ENCODE peak calls at places on chromosomes 1 and 21, in eight cellular contexts. I is epithelial cell of esophagus; G is omental fat pad; N is activated CD8-positive, alpha-beta memory T cell treated with anti-CD3 and anti-CD28 coated beads for 24 hours; A is heart left ventricle; L is activated CD8-positive, alpha-beta T cell treated with anti-CD3 and anti-CD28 coated beads, Interleukin-2, amount 10 ng/mL, durations not matched to agents 7 days and 5 days; H is substantia nigra; X is body of pancreas. Z is an unnamed sample.

GRCh38 chr1:186708578-186709203 is 28.5 kb upstream of the PTGS2 start:
- DNase-seq in G (no peak), X (no peak), N (no peak), L (no peak), A (no peak), I (peak), H (no peak), Z (no peak)

GRCh38 chr21:45818904-45819285 is 162.7 kb upstream of the COL6A1 start:
- DNase-seq in L (peak), X (no peak), A (no peak), G (no peak), I (peak), H (no peak), N (peak), Z (no peak)

GRCh38 chr1:78092686-78093085 is 46.9 kb downstream of the GIPC2 start:
- DNase-seq in X (no peak), L (no peak), I (peak), N (no peak), H (no peak), A (no peak), G (no peak), Z (no peak)

GRCh38 chr1:160779662-160780397 is 16.1 kb upstream of the LY9 start:
- DNase-seq in G (no peak), L (peak), X (no peak), H (no peak), N (no peak), I (no peak), A (no peak), Z (no peak)

GRCh38 chr1:19759740-19760089 is 40.0 kb downstream of the TMCO4 start:
- DNase-seq in G (no peak), N (no peak), H (no peak), X (no peak), I (no peak), L (no peak), A (no peak), Z (no peak)

GRCh38 chr1:228089520-228090380 is 7.2 kb downstream of the ARF1 start:
- DNase-seq in I (peak), X (no peak), N (no peak), L (no peak), H (no peak), A (no peak), G (no peak), Z (no peak)

GRCh38 chr1:169989246-169989645 is 85.2 kb downstream of the KIFAP3 start:
- DNase-seq in N (no peak), G (no peak), A (no peak), I (no peak), H (no peak), L (no peak), X (no peak), Z (no peak)

GRCh38 chr1:113998361-113998760 is 19.1 kb downstream of the OLFML3 start:
- DNase-seq in A (no peak), G (no peak), I (no peak), L (no peak), H (no peak), N (no peak), X (no peak), Z (no peak)

GRCh38 chr1:12272770-12273169 is 42.9 kb downstream of the VPS13D start:
- DNase-seq in L (no peak), G (no peak), H (no peak), I (no peak), X (no peak), A (no peak), N (no peak), Z (no peak)

GRCh38 chr1:72442251-72442650 is 159.9 kb upstream of the NEGR1 start:
- DNase-seq in I (no peak), N (no peak), A (no peak), L (no peak), H (no peak), G (no peak), X (no peak), Z (no peak)

GRCh38 chr1:145985502-145986439 is 10.6 kb downstream of the TXNIP start:
- DNase-seq in N (no peak), L (no peak), H (no peak), X (peak), G (no peak), I (peak), A (peak), Z (no peak)

GRCh38 chr1:158161458-158161857 is 19.2 kb upstream of the CD1D start:
- DNase-seq in X (no peak), I (no peak), G (no peak), H (no peak), N (no peak), L (no peak), A (no peak), Z (no peak)

GRCh38 chr1:171403396-171403795 is 81.9 kb upstream of the PRRC2C start:
- DNase-seq in H (no peak), A (no peak), I (peak), X (no peak), G (no peak), N (no peak), L (no peak), Z (peak)

GRCh38 chr1:33152685-33153432 is 29.0 kb downstream of the TRIM62 start:
- DNase-seq in L (peak), I (no peak), N (no peak), A (peak), H (peak), G (no peak), X (peak), Z (peak)

GRCh38 chr1:231971397-231972233 is 345.0 kb downstream of the DISC1 start:
- DNase-seq in I (peak), H (no peak), L (no peak), A (no peak), G (no peak), X (no peak), N (no peak), Z (no peak)